ENCODE peak calls at places on chromosomes 2 and 18, in seven cellular contexts. B is sigmoid colon, A is PC-3, H is tibial artery, Z is iPS DF 6.9, T is OCI-LY7, I is suprapubic skin. W is an unnamed sample. For H3K4me1, the result is how much of the 10 kb centered on the place peaks cover.

GRCh38 chr2:142819411-142819810 is 58.1 kb upstream of the KYNU start:
- DNase-seq in B (no peak), A (no peak), H (no peak), Z (no peak), T (no peak), I (no peak), W (no peak)

GRCh38 chr18:48265328-48265727 is 143.9 kb downstream of the ZBTB7C start:
- DNase-seq in B (no peak), A (no peak), H (no peak), Z (no peak), T (no peak), I (no peak), W (no peak)

GRCh38 chr2:200862532-200863000 is 1.9 kb downstream of the CLK1 start:
- DNase-seq in B (no peak), A (peak), H (peak), Z (no peak), T (peak), I (no peak), W (no peak)

GRCh38 chr2:26344581-26345283 is 1.2 kb upstream of the SELENOI start:
- DNase-seq in B (no peak), A (peak), H (no peak), Z (no peak), T (no peak), I (no peak), W (peak)

GRCh38 chr18:48136051-48136543 is 205.6 kb upstream of the SMAD2 start:
- DNase-seq in B (no peak), A (no peak), H (no peak), Z (no peak), T (no peak), I (no peak), W (no peak)

GRCh38 chr2:189222440-189222839 is 42.9 kb upstream of the COL5A2 start:
- DNase-seq in B (peak), A (peak), H (peak), Z (no peak), T (no peak), I (no peak), W (peak)

GRCh38 chr2:52880872-52881271 is 886.7 kb upstream of the CHAC2 start:
- DNase-seq in B (no peak), A (no peak), H (no peak), Z (no peak), T (no peak), I (no peak), W (no peak)

GRCh38 chr2:235468978-235469694 is 24.7 kb upstream of the AGAP1 start:
- DNase-seq in B (peak), A (peak), H (peak), Z (no peak), T (no peak), I (no peak), W (no peak)

GRCh38 chr2:119486886-119487285 is 37.4 kb downstream of the SCTR start:
- DNase-seq in B (no peak), A (no peak), H (no peak), Z (no peak), T (no peak), I (no peak), W (no peak)

GRCh38 chr2:142670362-142670761 is 207.1 kb upstream of the KYNU start:
- DNase-seq in B (no peak), A (no peak), H (no peak), Z (no peak), T (no peak), I (no peak), W (no peak)

GRCh38 chr2:42350434-42351063 is 10.5 kb downstream of the COX7A2L start:
- DNase-seq in B (no peak), A (no peak), H (no peak), Z (no peak), T (no peak), I (no peak), W (no peak)

GRCh38 chr2:16271231-16271896 is 331.0 kb downstream of the MYCN start:
- DNase-seq in B (no peak), A (no peak), H (no peak), Z (no peak), T (no peak), I (no peak), W (no peak)

GRCh38 chr18:77395941-77396340 is 146.3 kb downstream of the GALR1 start:
- DNase-seq in B (no peak), A (no peak), H (no peak), Z (no peak), T (no peak), I (no peak), W (no peak)

GRCh38 chr2:54708584-54709340 is 14.7 kb upstream of the EML6 start:
- DNase-seq in B (peak), A (no peak), H (peak), Z (no peak), T (peak), I (peak), W (peak)

GRCh38 chr2:237280235-237280634 is 133.7 kb downstream of the COL6A3 start:
- DNase-seq in B (no peak), A (peak), H (no peak), Z (no peak), T (no peak), I (no peak), W (no peak)

GRCh38 chr2:23385748-23386421 is 906 bp downstream of the KLHL29 start:
- DNase-seq in B (no peak), A (no peak), H (no peak), Z (no peak), T (no peak), I (no peak), W (no peak)

GRCh38 chr18:14941792-14942191 is 193.8 kb downstream of the ANKRD30B start:
- DNase-seq in B (no peak), A (no peak), H (no peak), Z (no peak), T (no peak), I (peak), W (no peak)

GRCh38 chr18:69222089-69222488 is 178.6 kb upstream of the DOK6 start:
- DNase-seq in B (no peak), A (no peak), H (no peak), Z (no peak), T (no peak), I (no peak), W (no peak)

GRCh38 chr2:8672940-8673339 is 8.9 kb upstream of the ID2 start:
- DNase-seq in B (no peak), A (no peak), H (no peak), Z (no peak), T (no peak), I (no peak), W (no peak)

GRCh38 chr2:199440118-199440517 is 17.6 kb downstream of the SATB2 start:
- DNase-seq in B (no peak), A (no peak), H (no peak), Z (no peak), T (no peak), I (no peak), W (no peak)

GRCh38 chr18:79607361-79607930 is 72.2 kb upstream of the CTDP1 start:
- DNase-seq in B (peak), A (no peak), H (no peak), Z (no peak), T (no peak), I (no peak), W (peak)

GRCh38 chr2:11744631-11745394 is 1.6 kb upstream of the LPIN1 start:
- DNase-seq in B (peak), A (peak), H (no peak), Z (no peak), T (peak), I (no peak), W (peak)

GRCh38 chr2:11743531-11743815 is 3.0 kb upstream of the LPIN1 start:
- DNase-seq in B (no peak), A (no peak), H (no peak), Z (no peak), T (no peak), I (no peak), W (no peak)

GRCh38 chr2:11742317-11742701 is 4.1 kb upstream of the LPIN1 start:
- DNase-seq in B (no peak), A (peak), H (no peak), Z (no peak), T (no peak), I (no peak), W (no peak)

GRCh38 chr2:11742702-11743530 is 3.5 kb upstream of the LPIN1 start:
- DNase-seq in B (no peak), A (no peak), H (no peak), Z (no peak), T (no peak), I (no peak), W (no peak)

DNA sequence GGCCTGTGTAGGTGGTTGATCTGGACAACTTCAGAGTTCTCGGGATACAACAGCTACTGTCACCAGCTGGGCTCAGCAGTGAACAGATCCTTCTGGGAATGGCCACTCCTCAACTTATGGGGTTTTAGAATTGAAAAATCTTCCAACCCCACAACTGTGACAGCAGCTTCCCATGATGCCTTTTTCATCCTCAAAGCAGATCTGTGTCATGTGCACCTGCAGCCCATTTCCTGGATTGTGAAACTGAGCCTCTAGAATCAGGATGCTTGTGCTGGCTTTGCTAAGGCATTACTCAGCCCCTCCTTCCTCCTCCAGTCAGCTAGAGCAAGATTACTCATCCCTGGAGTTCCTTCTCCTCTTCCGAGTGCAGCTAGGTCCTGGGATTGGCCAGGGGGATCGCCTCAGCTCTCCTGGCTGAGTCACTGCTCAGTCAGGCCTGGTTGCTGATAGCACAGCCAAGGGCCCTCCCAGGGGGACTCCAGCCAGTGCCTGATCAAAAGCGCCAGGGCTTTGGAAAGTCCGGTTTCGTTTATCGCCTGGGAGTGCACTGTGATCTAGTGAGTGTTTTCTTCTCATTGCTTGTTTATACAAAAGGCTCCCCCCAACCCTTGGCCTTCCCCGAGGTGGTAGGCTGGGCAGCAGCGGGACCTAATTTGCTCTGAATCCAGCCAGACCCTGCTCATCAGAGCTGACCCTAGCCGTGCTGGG is 2.4 kb upstream of the LPIN1 start:
- DNase-seq in B (peak), A (peak), H (peak), Z (no peak), T (peak), I (peak), W (peak)
- H3K4me1 ChIP-seq in B (under half), A (half or more), H (under half), Z (under half), T (half or more), I (half or more), W (under half)

GRCh38 chr18:9739516-9739915 is 31.4 kb downstream of the RAB31 start:
- DNase-seq in B (no peak), A (no peak), H (no peak), Z (no peak), T (no peak), I (no peak), W (peak)

GRCh38 chr18:9741461-9741820 is 33.3 kb downstream of the RAB31 start:
- DNase-seq in B (no peak), A (no peak), H (no peak), Z (no peak), T (no peak), I (no peak), W (no peak)

GRCh38 chr18:9741821-9742541 is 33.9 kb downstream of the RAB31 start:
- DNase-seq in B (no peak), A (peak), H (no peak), Z (no peak), T (no peak), I (no peak), W (peak)

GRCh38 chr18:9738266-9738969 is 30.3 kb downstream of the RAB31 start:
- DNase-seq in B (no peak), A (no peak), H (no peak), Z (no peak), T (no peak), I (no peak), W (peak)

GRCh38 chr18:9740076-9740475 is 32.0 kb downstream of the RAB31 start:
- DNase-seq in B (no peak), A (peak), H (no peak), Z (no peak), T (no peak), I (no peak), W (no peak)
- H3K4me1 ChIP-seq in B (under half), A (half or more), H (under half), Z (under half), T (under half), I (under half), W (under half)

GRCh38 chr2:43393918-43394317 is 167.5 kb upstream of the ZFP36L2 start:
- DNase-seq in B (no peak), A (no peak), H (no peak), Z (no peak), T (no peak), I (no peak), W (no peak)
- H3K4me1 ChIP-seq in B (under half), A (under half), H (under half), Z (under half), T (under half), I (under half), W (under half)

GRCh38 chr2:46702537-46702936 is 213.1 kb downstream of the MCFD2 start:
- DNase-seq in B (no peak), A (no peak), H (no peak), Z (no peak), T (no peak), I (no peak), W (no peak)
- H3K4me1 ChIP-seq in B (under half), A (under half), H (under half), Z (under half), T (under half), I (half or more), W (under half)

DNA sequence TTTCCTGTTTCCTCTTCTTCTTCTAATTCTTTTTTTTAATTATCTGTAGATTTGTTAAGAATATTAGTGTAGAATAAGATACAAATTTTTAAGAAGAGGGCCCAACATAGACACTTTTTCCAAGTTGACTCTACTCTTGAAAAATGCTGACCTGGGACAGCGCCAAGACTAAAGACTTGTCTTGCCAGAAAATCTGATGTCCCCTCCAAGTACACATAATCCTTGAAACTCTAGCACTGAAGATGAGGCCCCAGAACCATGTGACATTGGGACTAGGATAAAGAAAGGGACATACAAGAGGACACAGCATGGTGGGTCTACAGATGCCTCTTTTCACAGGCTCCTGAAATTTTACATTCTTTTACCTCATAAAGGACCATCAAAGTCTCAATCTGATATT is 271.6 kb upstream of the SESTD1 start:
- DNase-seq in B (no peak), A (peak), H (peak), Z (no peak), T (no peak), I (no peak), W (no peak)
- H3K4me1 ChIP-seq in B (under half), A (under half), H (under half), Z (under half), T (under half), I (under half), W (under half)

DNA sequence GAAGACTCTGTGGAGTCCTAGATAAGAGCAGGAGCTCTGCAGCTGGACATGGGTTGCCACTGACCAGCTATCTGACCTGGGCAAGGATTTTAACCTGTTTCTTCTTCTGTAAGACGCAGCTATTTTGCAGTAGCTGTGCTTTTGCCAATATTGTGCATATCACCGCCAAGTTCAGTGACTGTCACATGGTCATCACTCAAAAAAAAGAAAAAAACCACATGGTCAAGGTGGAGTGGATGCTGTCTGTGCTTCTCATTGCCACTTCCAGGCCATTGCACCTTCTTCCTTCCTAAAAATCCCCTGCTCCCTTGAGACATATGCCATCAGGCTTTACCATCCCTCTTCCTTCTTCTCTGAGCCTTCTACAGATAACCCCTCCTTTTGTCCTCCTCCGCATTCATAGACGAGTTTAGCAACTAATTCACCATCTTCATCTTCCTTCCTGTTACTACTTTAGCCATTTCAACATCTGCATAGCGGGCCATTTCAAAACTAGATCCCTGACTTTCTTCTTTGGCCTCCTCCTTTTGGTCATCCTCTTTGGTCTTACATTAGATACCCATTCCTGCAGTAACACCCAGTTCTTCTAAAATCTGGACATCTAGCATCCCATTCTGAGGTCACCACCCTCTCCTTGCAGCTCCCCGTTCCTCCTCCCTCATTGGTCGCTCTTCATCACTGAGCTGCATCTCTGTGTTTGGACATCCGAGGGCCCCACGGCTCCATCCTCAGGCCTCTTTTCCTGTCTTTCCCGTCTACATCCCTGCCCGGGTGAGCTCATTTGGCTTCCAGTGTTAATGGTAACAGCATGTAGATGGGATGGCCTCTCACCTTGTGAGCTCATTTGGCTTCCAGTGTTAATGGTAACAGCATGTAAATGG is 17.8 kb downstream of the RNF144A start:
- DNase-seq in B (no peak), A (no peak), H (no peak), Z (no peak), T (no peak), I (peak), W (no peak)
- H3K4me1 ChIP-seq in B (under half), A (under half), H (under half), Z (under half), T (under half), I (under half), W (under half)

DNA sequence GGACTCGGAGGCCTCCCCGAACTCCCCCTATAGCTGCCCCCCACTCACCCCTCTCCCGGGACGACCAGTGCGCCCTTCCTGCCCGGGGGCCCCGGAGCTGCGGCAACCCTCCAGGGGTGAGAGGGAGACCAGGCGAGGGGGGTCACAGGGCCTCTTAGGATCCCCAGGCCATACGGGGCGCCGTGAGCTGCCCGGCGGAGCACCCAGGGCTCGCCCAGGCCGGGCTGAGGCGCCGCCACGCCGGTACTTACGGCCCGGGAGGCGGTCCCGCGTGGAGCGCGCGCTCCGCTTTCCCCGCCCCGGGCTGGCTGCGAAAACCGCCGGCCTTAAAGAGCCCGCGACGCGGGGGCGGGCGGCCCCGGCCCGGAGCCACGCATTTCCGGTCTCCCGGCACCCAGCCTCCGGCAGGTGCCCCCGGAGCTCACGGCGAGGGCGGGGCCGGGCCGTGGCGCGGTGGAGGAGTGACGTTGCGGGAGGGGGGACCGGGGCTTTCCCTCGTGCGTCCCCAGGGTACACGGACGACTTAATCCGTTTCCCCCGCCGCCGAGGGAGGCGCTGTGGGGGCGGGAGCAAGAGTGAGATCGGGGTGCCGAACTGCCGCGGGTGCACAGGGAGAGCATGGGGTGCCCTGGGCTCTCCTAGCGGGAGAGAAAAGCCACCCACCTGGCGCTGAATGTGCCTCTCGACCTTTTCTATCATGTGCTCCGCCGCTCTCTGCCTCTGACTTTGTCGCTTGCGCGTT is at the start of gene METTL21A:
- DNase-seq in B (peak), A (peak), H (peak), Z (no peak), T (peak), I (peak), W (peak)
- H3K4me1 ChIP-seq in B (under half), A (under half), H (under half), Z (under half), T (half or more), I (under half), W (under half)

GRCh38 chr2:45938649-45939511 is 287.4 kb downstream of the PRKCE start:
- DNase-seq in B (peak), A (peak), H (peak), Z (no peak), T (no peak), I (peak), W (peak)
- H3K4me1 ChIP-seq in B (under half), A (under half), H (under half), Z (under half), T (under half), I (under half), W (under half)

GRCh38 chr18:63142502-63143045 is 177.0 kb downstream of the BCL2 start:
- DNase-seq in B (no peak), A (no peak), H (no peak), Z (no peak), T (no peak), I (no peak), W (no peak)
- H3K4me1 ChIP-seq in B (under half), A (under half), H (half or more), Z (under half), T (half or more), I (under half), W (under half)

DNA sequence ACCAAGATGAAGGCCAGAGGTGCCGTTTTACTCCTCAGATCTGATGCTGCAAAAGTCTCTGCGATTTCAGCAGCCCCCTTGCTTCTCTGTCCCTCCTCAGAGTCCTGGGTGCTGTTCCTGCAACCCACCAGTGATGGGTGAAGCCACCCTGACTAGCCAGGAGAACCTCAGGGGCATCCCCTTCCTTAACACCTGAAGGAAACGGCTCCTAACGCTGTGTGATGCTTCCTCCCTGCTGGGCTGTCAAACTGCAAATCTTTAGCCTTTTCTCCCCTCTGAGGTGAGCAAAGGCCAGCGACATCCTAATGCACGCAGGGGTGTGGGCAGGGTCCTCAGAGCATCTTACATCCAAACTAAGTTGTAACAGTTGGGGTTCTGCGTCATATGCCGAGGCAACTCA is 24.8 kb downstream of the CHST10 start:
- DNase-seq in B (no peak), A (no peak), H (no peak), Z (no peak), T (no peak), I (no peak), W (no peak)
- H3K4me1 ChIP-seq in B (under half), A (under half), H (under half), Z (under half), T (under half), I (under half), W (under half)